ENCODE peak calls at places on chromosomes 1 and 21, in five cellular contexts. N, X, Y, W and O are unnamed samples.

GRCh38 chr1:168287237-168287664 is 6.6 kb downstream of the TBX19 start:
- DNase-seq in N (peak), X (peak), Y (no peak), W (no peak), O (peak)

GRCh38 chr1:70168283-70168682 is 37.1 kb downstream of the LRRC40 start:
- DNase-seq in N (no peak), X (no peak), Y (no peak), W (no peak), O (peak)

GRCh38 chr1:195195423-195196057 is 1412.7 kb downstream of the KCNT2 start:
- DNase-seq in N (no peak), X (no peak), Y (no peak), W (no peak), O (no peak)

GRCh38 chr1:210143465-210144062 is 89.0 kb upstream of the SERTAD4 start:
- DNase-seq in N (peak), X (peak), Y (no peak), W (no peak), O (peak)

GRCh38 chr1:1299686-1300351 is 7.9 kb downstream of the ACAP3 start:
- DNase-seq in N (no peak), X (no peak), Y (no peak), W (no peak), O (no peak)

GRCh38 chr1:185646202-185646683 is 87.9 kb upstream of the HMCN1 start:
- DNase-seq in N (peak), X (peak), Y (no peak), W (peak), O (peak)

GRCh38 chr1:96710708-96711477 is 10.7 kb upstream of the PTBP2 start:
- DNase-seq in N (peak), X (peak), Y (no peak), W (no peak), O (no peak)

GRCh38 chr1:36351222-36351977 is 28.0 kb upstream of the EVA1B start:
- DNase-seq in N (peak), X (peak), Y (no peak), W (no peak), O (peak)

GRCh38 chr1:51518033-51518729 is 885 bp downstream of the EPS15 start:
- DNase-seq in N (peak), X (peak), Y (peak), W (no peak), O (peak)

GRCh38 chr1:236167578-236167977 is 25.2 kb downstream of the GPR137B start:
- DNase-seq in N (no peak), X (no peak), Y (no peak), W (no peak), O (no peak)

GRCh38 chr1:103788377-103788776 is 38.7 kb downstream of the AMY1C start:
- DNase-seq in N (peak), X (peak), Y (no peak), W (no peak), O (peak)

GRCh38 chr1:206551985-206552325 is 44.6 kb downstream of the RASSF5 start:
- DNase-seq in N (no peak), X (no peak), Y (peak), W (no peak), O (no peak)

GRCh38 chr1:53896673-53897229 is 2.8 kb downstream of the DIO1 start:
- DNase-seq in N (peak), X (peak), Y (no peak), W (peak), O (peak)

GRCh38 chr1:50858761-50859160 is 101.3 kb downstream of the FAF1 start:
- DNase-seq in N (peak), X (no peak), Y (no peak), W (no peak), O (no peak)

GRCh38 chr1:66576645-66577044 is 42.7 kb downstream of the SGIP1 start:
- DNase-seq in N (peak), X (peak), Y (no peak), W (no peak), O (peak)

GRCh38 chr1:86972262-86972661 is 57.8 kb downstream of the HS2ST1 start:
- DNase-seq in N (no peak), X (no peak), Y (no peak), W (no peak), O (no peak)

GRCh38 chr1:211371406-211372105 is 44.9 kb downstream of the TRAF5 start:
- DNase-seq in N (peak), X (no peak), Y (no peak), W (no peak), O (no peak)

GRCh38 chr1:64701071-64701470 is 43.8 kb upstream of the RAVER2 start:
- DNase-seq in N (no peak), X (no peak), Y (no peak), W (no peak), O (no peak)

GRCh38 chr21:42455196-42455595 is 40.8 kb downstream of the RSPH1 start:
- DNase-seq in N (no peak), X (no peak), Y (no peak), W (no peak), O (no peak)

GRCh38 chr1:42932442-42932941 is 26.2 kb downstream of the SLC2A1 start:
- DNase-seq in N (no peak), X (no peak), Y (no peak), W (no peak), O (no peak)
- H3K4me3 ChIP-seq in N (no peak), X (no peak), Y (peak), W (no peak), O (no peak)

GRCh38 chr1:182626527-182626926 is 22.3 kb upstream of the RGS16 start:
- DNase-seq in N (no peak), X (no peak), Y (no peak), W (no peak), O (no peak)
- H3K4me3 ChIP-seq in N (no peak), X (no peak), Y (no peak), W (no peak), O (no peak)

GRCh38 chr1:15696956-15697521 is 12.9 kb downstream of the PLEKHM2 start:
- DNase-seq in N (no peak), X (no peak), Y (peak), W (no peak), O (no peak)
- H3K4me3 ChIP-seq in N (no peak), X (no peak), Y (peak), W (no peak), O (no peak)

GRCh38 chr1:190477687-190478192 is at the start of gene BRINP3:
- DNase-seq in N (peak), X (peak), Y (no peak), W (no peak), O (no peak)
- H3K4me3 ChIP-seq in N (peak), X (peak), Y (no peak), W (no peak), O (peak)